ENCODE peak calls at places on chromosomes 3 and 15, in five cellular contexts. Y, M, V, Q and Z are unnamed samples.

GRCh38 chr3:171363211-171363610 is 97.0 kb downstream of the TNIK start:
- DNase-seq in Y (no peak), M (no peak), V (no peak), Q (no peak), Z (no peak)

GRCh38 chr3:113268306-113268705 is 56.9 kb downstream of the BOC start:
- DNase-seq in Y (no peak), M (no peak), V (no peak), Q (no peak), Z (no peak)

GRCh38 chr3:127717357-127718243 is 44.8 kb downstream of the ABTB1 start:
- DNase-seq in Y (no peak), M (no peak), V (peak; percentile 31), Q (no peak), Z (no peak)

GRCh38 chr3:52030725-52031330 is 25.5 kb downstream of the DUSP7 start:
- DNase-seq in Y (no peak), M (no peak), V (no peak), Q (no peak), Z (no peak)

GRCh38 chr3:148162132-148162531 is 535.6 kb upstream of the AGTR1 start:
- DNase-seq in Y (no peak), M (no peak), V (peak; percentile 4), Q (no peak), Z (no peak)

GRCh38 chr3:113297281-113297680 is 85.9 kb downstream of the BOC start:
- DNase-seq in Y (no peak), M (no peak), V (no peak), Q (no peak), Z (no peak)

GRCh38 chr3:76044601-76045600 is 259.6 kb upstream of the ZNF717 start:
- DNase-seq in Y (peak; percentile 75), M (peak; percentile 34), V (peak; percentile 42), Q (no peak), Z (no peak)

GRCh38 chr15:40508216-40508615 is 37.4 kb downstream of the CHST14 start:
- DNase-seq in Y (no peak), M (no peak), V (no peak), Q (no peak), Z (no peak)

GRCh38 chr3:45064512-45065372 is 38.6 kb downstream of the CLEC3B start:
- DNase-seq in Y (peak; percentile 74), M (no peak), V (peak; percentile 94), Q (no peak), Z (peak; percentile 68)

GRCh38 chr3:71444028-71444860 is 139.3 kb downstream of the FOXP1 start:
- DNase-seq in Y (peak; percentile 65), M (peak; percentile 77), V (peak; percentile 72), Q (peak; percentile 61), Z (no peak)

GRCh38 chr3:148735597-148735996 is 37.9 kb downstream of the AGTR1 start:
- DNase-seq in Y (no peak), M (no peak), V (peak; percentile 50), Q (no peak), Z (no peak)

GRCh38 chr15:63080638-63081250 is 38.2 kb downstream of the TPM1 start:
- DNase-seq in Y (no peak), M (no peak), V (no peak), Q (no peak), Z (no peak)

GRCh38 chr3:77191640-77192039 is 151.7 kb downstream of the ROBO2 start:
- DNase-seq in Y (no peak), M (no peak), V (no peak), Q (no peak), Z (no peak)

GRCh38 chr15:75884041-75884440 is 19.6 kb upstream of the FBXO22 start:
- DNase-seq in Y (no peak), M (no peak), V (peak; percentile 58), Q (no peak), Z (no peak)

GRCh38 chr3:23590424-23590823 is 215.3 kb upstream of the UBE2E1 start:
- DNase-seq in Y (no peak), M (no peak), V (no peak), Q (no peak), Z (no peak)

GRCh38 chr15:32029862-32030781 is at the start of gene CHRNA7:
- DNase-seq in Y (peak; percentile 11), M (peak; percentile 74), V (peak; percentile 10), Q (peak; percentile 84), Z (peak; percentile 60)

GRCh38 chr3:59101091-59101738 is 51.4 kb upstream of the CFAP20DC start:
- DNase-seq in Y (no peak), M (no peak), V (no peak), Q (no peak), Z (no peak)

GRCh38 chr3:181633556-181633955 is 78.2 kb upstream of the SOX2 start:
- DNase-seq in Y (no peak), M (no peak), V (no peak), Q (no peak), Z (no peak)

GRCh38 chr15:99614749-99615288 is 49.0 kb downstream of the MEF2A start:
- DNase-seq in Y (no peak), M (peak; percentile 25), V (no peak), Q (no peak), Z (no peak)

GRCh38 chr15:83323296-83323711 is 38.8 kb upstream of the BNC1 start:
- DNase-seq in Y (peak; percentile 95), M (no peak), V (peak; percentile 99), Q (no peak), Z (no peak)

GRCh38 chr3:114643342-114643741 is 349.5 kb downstream of the TIGIT start:
- DNase-seq in Y (no peak), M (no peak), V (no peak), Q (no peak), Z (no peak)

GRCh38 chr3:56303508-56303907 is 164.8 kb downstream of the ERC2 start:
- DNase-seq in Y (peak; percentile 42), M (peak; percentile 79), V (peak; percentile 44), Q (no peak), Z (no peak)

GRCh38 chr15:29455055-29455454 is 185.4 kb upstream of the NSMCE3 start:
- DNase-seq in Y (no peak), M (no peak), V (no peak), Q (no peak), Z (no peak)

GRCh38 chr3:15325228-15325627 is 7.2 kb downstream of the SH3BP5 start:
- DNase-seq in Y (peak; percentile 43), M (no peak), V (peak; percentile 72), Q (no peak), Z (no peak)

GRCh38 chr15:89167267-89168176 is 53.9 kb downstream of the RLBP1 start:
- DNase-seq in Y (peak; percentile 33), M (peak; percentile 83), V (peak; percentile 67), Q (peak; percentile 71), Z (peak; percentile 70)

GRCh38 chr15:78564743-78565096 is 600 bp upstream of the CHRNA5 start:
- DNase-seq in Y (no peak), M (no peak), V (no peak), Q (no peak), Z (no peak)

GRCh38 chr15:78565097-78565950 is at the start of gene CHRNA5:
- DNase-seq in Y (peak; percentile 89), M (peak; percentile 87), V (peak; percentile 72), Q (peak; percentile 92), Z (peak; percentile 83)

GRCh38 chr15:78563092-78563491 is 2.2 kb upstream of the CHRNA5 start:
- DNase-seq in Y (no peak), M (no peak), V (no peak), Q (no peak), Z (no peak)

GRCh38 chr15:78567541-78567940 is 2.2 kb downstream of the CHRNA5 start:
- DNase-seq in Y (no peak), M (no peak), V (no peak), Q (no peak), Z (no peak)

GRCh38 chr15:78565951-78566774 is 843 bp downstream of the CHRNA5 start:
- DNase-seq in Y (no peak), M (peak; percentile 26), V (peak; percentile 7), Q (no peak), Z (no peak)
- TF ChIP-seq CTCF in Y (peak; percentile 57), M (peak; percentile 9), V (no peak), Q (no peak), Z (no peak)

GRCh38 chr3:189974372-189974771 is 146.3 kb downstream of the P3H2 start:
- DNase-seq in Y (no peak), M (no peak), V (peak; percentile 15), Q (no peak), Z (no peak)

GRCh38 chr3:189978753-189979152 is 141.9 kb downstream of the P3H2 start:
- DNase-seq in Y (no peak), M (no peak), V (no peak), Q (no peak), Z (no peak)

GRCh38 chr3:189977174-189977573 is 143.5 kb downstream of the P3H2 start:
- DNase-seq in Y (no peak), M (no peak), V (no peak), Q (no peak), Z (no peak)

GRCh38 chr3:189975376-189975990 is 145.2 kb downstream of the P3H2 start:
- DNase-seq in Y (no peak), M (no peak), V (peak; percentile 52), Q (no peak), Z (no peak)
- H3K4me3 ChIP-seq in Y (no peak overlapping the region), M (no peak overlapping the region), V (no peak overlapping the region), Q (no peak overlapping the region), Z (no peak overlapping the region)

DNA sequence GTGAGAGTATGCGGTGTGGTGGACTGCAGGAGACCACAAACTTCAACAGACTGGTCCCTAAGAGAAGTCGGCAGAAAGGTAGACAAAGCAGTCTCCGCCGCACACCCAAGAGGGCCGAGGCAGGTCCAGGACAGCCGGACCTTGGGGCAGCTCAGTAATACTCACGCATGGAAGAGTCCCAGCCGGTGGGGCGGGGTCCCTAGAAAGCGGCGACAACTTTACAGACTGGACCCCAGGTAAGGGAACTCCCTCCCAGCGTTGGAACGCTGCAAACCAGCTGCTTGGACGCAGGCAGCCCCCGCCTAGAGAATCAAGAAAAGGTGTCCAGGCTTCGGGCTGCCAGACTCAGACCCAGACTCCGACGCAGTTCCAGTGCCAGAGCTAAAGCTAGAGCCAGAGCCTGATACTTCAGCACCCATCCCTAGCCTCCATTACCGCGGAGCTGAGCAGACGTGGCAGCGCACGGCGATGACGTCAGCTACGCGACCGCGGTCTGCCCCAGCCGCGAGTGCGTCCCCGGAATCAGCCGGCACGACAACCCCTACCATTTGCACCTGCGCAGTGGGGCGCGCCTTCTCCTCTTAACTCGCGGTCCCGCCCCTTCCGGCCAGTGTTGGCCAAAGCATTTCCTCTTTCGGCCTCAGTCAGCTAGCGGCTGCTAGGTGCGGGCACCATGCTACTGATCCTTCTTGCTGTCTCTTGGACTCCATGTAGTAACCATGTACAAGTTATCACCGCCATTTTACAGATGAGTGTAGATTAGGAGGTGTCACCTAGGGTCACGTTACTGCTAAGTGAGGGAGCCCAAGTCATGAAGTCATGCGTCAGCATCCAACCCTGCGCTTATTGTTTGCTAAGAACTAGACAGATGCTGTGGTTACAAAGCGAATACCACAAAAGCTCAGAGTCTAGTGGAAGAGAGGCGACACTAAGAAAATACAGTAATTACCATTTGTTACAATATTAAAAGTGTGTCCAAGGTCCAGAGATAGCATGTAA is at the start of gene TMEM39A:
- DNase-seq in Y (peak; percentile 98), M (peak; percentile 99), V (peak; percentile 96), Q (peak; percentile 100), Z (peak; percentile 100)
- TF ChIP-seq CTCF in Y (peak; percentile 14), M (no peak), V (no peak), Q (peak; percentile 12), Z (peak; percentile 24)

DNA sequence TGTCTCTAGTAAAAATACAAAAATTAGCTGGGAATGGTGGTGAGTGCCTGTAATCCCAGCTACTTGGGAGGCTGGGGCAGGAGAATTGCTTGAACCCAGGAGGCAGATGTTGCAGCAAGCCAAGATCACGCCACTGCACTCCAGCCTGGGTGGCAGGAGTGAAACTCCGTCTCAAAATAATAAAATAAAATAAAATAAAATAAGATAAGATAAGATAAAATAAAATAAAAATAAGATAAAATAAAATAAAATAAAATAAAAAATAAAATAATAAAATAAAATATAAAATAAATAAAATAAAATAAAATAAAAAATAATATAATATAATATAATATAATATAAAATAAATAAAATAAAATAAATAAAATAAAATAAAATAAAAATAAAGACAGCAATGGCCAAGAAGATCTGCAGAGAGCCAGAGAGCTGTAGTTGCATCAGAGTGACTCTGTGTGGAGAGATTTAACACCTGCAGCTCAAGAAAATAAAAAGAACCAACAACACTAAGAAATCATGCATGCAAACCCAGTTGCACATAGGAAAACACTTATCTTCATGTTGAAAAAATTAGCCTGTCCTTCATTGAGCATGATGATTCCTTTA is 25.9 kb downstream of the LIPH start:
- DNase-seq in Y (no peak), M (no peak), V (no peak), Q (no peak), Z (no peak)
- H3K4me3 ChIP-seq in Y (no peak overlapping the region), M (no peak overlapping the region), V (no peak overlapping the region), Q (no peak overlapping the region), Z (no peak overlapping the region)